ENCODE peak calls at places on chromosomes 11 and 22, in nine cellular contexts. One of them, this sample, is unnamed.

GRCh38 chr11:16843307-16843706 is 104.9 kb downstream of the C11orf58 start:
- DNase-seq in psoas muscle: no peak
- DNase-seq in IMR-90: no peak
- DNase-seq in uterus: no peak
- DNase-seq in H7: no peak
- DNase-seq in left ventricle myocardium inferior: no peak
- DNase-seq in GM12865: no peak
- DNase-seq in A549: peak; percentile 8
- DNase-seq in naive thymus-derived CD4-positive, alpha-beta T cell: no peak
- DNase-seq in this sample: no peak

GRCh38 chr11:6654281-6655019 is 1.2 kb downstream of the DCHS1 start:
- DNase-seq in uterus: no peak
- DNase-seq in naive thymus-derived CD4-positive, alpha-beta T cell: no peak
- DNase-seq in IMR-90: no peak
- DNase-seq in GM12865: no peak
- DNase-seq in H7: no peak
- DNase-seq in psoas muscle: no peak
- DNase-seq in left ventricle myocardium inferior: no peak
- DNase-seq in A549: no peak
- DNase-seq in this sample: no peak

GRCh38 chr11:99952816-99953215 is 734.3 kb upstream of the ARHGAP42 start:
- DNase-seq in IMR-90: no peak
- DNase-seq in naive thymus-derived CD4-positive, alpha-beta T cell: no peak
- DNase-seq in A549: peak; percentile 16
- DNase-seq in uterus: no peak
- DNase-seq in H7: no peak
- DNase-seq in psoas muscle: no peak
- DNase-seq in left ventricle myocardium inferior: no peak
- DNase-seq in GM12865: no peak
- DNase-seq in this sample: no peak

GRCh38 chr11:69360606-69361005 is 66.7 kb downstream of the MYEOV start:
- DNase-seq in IMR-90: no peak
- DNase-seq in psoas muscle: no peak
- DNase-seq in left ventricle myocardium inferior: no peak
- DNase-seq in uterus: no peak
- DNase-seq in naive thymus-derived CD4-positive, alpha-beta T cell: no peak
- DNase-seq in H7: no peak
- DNase-seq in GM12865: no peak
- DNase-seq in A549: no peak
- DNase-seq in this sample: no peak

GRCh38 chr22:45006101-45006872 is 3.5 kb downstream of the PHF21B start:
- DNase-seq in uterus: no peak
- DNase-seq in GM12865: no peak
- DNase-seq in IMR-90: no peak
- DNase-seq in naive thymus-derived CD4-positive, alpha-beta T cell: no peak
- DNase-seq in H7: peak; percentile 28
- DNase-seq in A549: no peak
- DNase-seq in psoas muscle: no peak
- DNase-seq in left ventricle myocardium inferior: no peak
- DNase-seq in this sample: no peak

GRCh38 chr11:74397531-74398243 is 546 bp downstream of the PGM2L1 start:
- DNase-seq in IMR-90: peak; percentile 30
- DNase-seq in naive thymus-derived CD4-positive, alpha-beta T cell: peak; percentile 27
- DNase-seq in GM12865: peak; percentile 13
- DNase-seq in A549: peak; percentile 72
- DNase-seq in left ventricle myocardium inferior: no peak
- DNase-seq in psoas muscle: no peak
- DNase-seq in uterus: no peak
- DNase-seq in H7: peak; percentile 59
- DNase-seq in this sample: peak; percentile 87

GRCh38 chr11:129610545-129610944 is 205.1 kb upstream of the TMEM45B start:
- DNase-seq in A549: no peak
- DNase-seq in psoas muscle: no peak
- DNase-seq in GM12865: no peak
- DNase-seq in IMR-90: no peak
- DNase-seq in H7: no peak
- DNase-seq in naive thymus-derived CD4-positive, alpha-beta T cell: no peak
- DNase-seq in uterus: no peak
- DNase-seq in left ventricle myocardium inferior: no peak
- DNase-seq in this sample: no peak

GRCh38 chr22:24486501-24486921 is 8.6 kb upstream of the UPB1 start:
- DNase-seq in H7: no peak
- DNase-seq in A549: no peak
- DNase-seq in naive thymus-derived CD4-positive, alpha-beta T cell: no peak
- DNase-seq in GM12865: peak; percentile 42
- DNase-seq in IMR-90: peak; percentile 82
- DNase-seq in psoas muscle: no peak
- DNase-seq in left ventricle myocardium inferior: no peak
- DNase-seq in uterus: no peak
- DNase-seq in this sample: no peak

GRCh38 chr11:43508511-43508918 is 149.8 kb downstream of the TTC17 start:
- DNase-seq in uterus: no peak
- DNase-seq in left ventricle myocardium inferior: no peak
- DNase-seq in IMR-90: peak; percentile 61
- DNase-seq in naive thymus-derived CD4-positive, alpha-beta T cell: no peak
- DNase-seq in H7: no peak
- DNase-seq in psoas muscle: no peak
- DNase-seq in GM12865: no peak
- DNase-seq in A549: peak; percentile 19
- DNase-seq in this sample: no peak

GRCh38 chr11:69956669-69957190 is 121.4 kb upstream of the ANO1 start:
- DNase-seq in left ventricle myocardium inferior: no peak
- DNase-seq in psoas muscle: no peak
- DNase-seq in IMR-90: no peak
- DNase-seq in uterus: no peak
- DNase-seq in H7: no peak
- DNase-seq in naive thymus-derived CD4-positive, alpha-beta T cell: no peak
- DNase-seq in GM12865: no peak
- DNase-seq in A549: no peak
- DNase-seq in this sample: no peak

GRCh38 chr22:29751139-29751538 is 15.7 kb downstream of the ZMAT5 start:
- DNase-seq in H7: no peak
- DNase-seq in IMR-90: peak; percentile 24
- DNase-seq in A549: no peak
- DNase-seq in naive thymus-derived CD4-positive, alpha-beta T cell: no peak
- DNase-seq in left ventricle myocardium inferior: no peak
- DNase-seq in psoas muscle: no peak
- DNase-seq in GM12865: no peak
- DNase-seq in uterus: no peak
- DNase-seq in this sample: peak; percentile 96

GRCh38 chr11:105070221-105070789 is 25.2 kb upstream of the CARD16 start:
- DNase-seq in H7: no peak
- DNase-seq in psoas muscle: no peak
- DNase-seq in A549: no peak
- DNase-seq in left ventricle myocardium inferior: no peak
- DNase-seq in GM12865: no peak
- DNase-seq in uterus: no peak
- DNase-seq in IMR-90: no peak
- DNase-seq in naive thymus-derived CD4-positive, alpha-beta T cell: no peak
- DNase-seq in this sample: no peak

GRCh38 chr11:73386026-73386425 is 9.8 kb downstream of the RELT start:
- DNase-seq in IMR-90: no peak
- DNase-seq in GM12865: peak; percentile 71
- DNase-seq in H7: no peak
- DNase-seq in psoas muscle: no peak
- DNase-seq in left ventricle myocardium inferior: peak; percentile 47
- DNase-seq in uterus: no peak
- DNase-seq in naive thymus-derived CD4-positive, alpha-beta T cell: no peak
- DNase-seq in A549: no peak
- DNase-seq in this sample: no peak
- H3K4me3 ChIP-seq in IMR-90: no peak overlapping the region
- H3K4me3 ChIP-seq in GM12865: peak overlapping the region; percentile 39
- H3K4me3 ChIP-seq in H7: no peak overlapping the region
- H3K4me3 ChIP-seq in psoas muscle: no peak overlapping the region
- H3K4me3 ChIP-seq in left ventricle myocardium inferior: no peak overlapping the region
- H3K4me3 ChIP-seq in uterus: no peak overlapping the region
- H3K4me3 ChIP-seq in naive thymus-derived CD4-positive, alpha-beta T cell: no peak overlapping the region
- H3K4me3 ChIP-seq in A549: no peak overlapping the region
- H3K4me3 ChIP-seq in this sample: no peak overlapping the region

GRCh38 chr11:46100670-46101069 is 20.6 kb downstream of the PHF21A start:
- DNase-seq in H7: no peak
- DNase-seq in A549: no peak
- DNase-seq in IMR-90: no peak
- DNase-seq in naive thymus-derived CD4-positive, alpha-beta T cell: no peak
- DNase-seq in uterus: no peak
- DNase-seq in GM12865: peak; percentile 73
- DNase-seq in psoas muscle: no peak
- DNase-seq in left ventricle myocardium inferior: no peak
- DNase-seq in this sample: peak; percentile 34

GRCh38 chr11:46105134-46105628 is 16.1 kb downstream of the PHF21A start:
- DNase-seq in left ventricle myocardium inferior: no peak
- DNase-seq in uterus: no peak
- DNase-seq in IMR-90: no peak
- DNase-seq in A549: no peak
- DNase-seq in naive thymus-derived CD4-positive, alpha-beta T cell: no peak
- DNase-seq in psoas muscle: no peak
- DNase-seq in H7: no peak
- DNase-seq in GM12865: no peak
- DNase-seq in this sample: no peak

GRCh38 chr11:46102843-46103242 is 18.4 kb downstream of the PHF21A start:
- DNase-seq in A549: no peak
- DNase-seq in uterus: no peak
- DNase-seq in naive thymus-derived CD4-positive, alpha-beta T cell: no peak
- DNase-seq in left ventricle myocardium inferior: no peak
- DNase-seq in GM12865: no peak
- DNase-seq in psoas muscle: no peak
- DNase-seq in H7: no peak
- DNase-seq in IMR-90: no peak
- DNase-seq in this sample: no peak

GRCh38 chr11:46105902-46106301 is 15.4 kb downstream of the PHF21A start:
- DNase-seq in A549: no peak
- DNase-seq in GM12865: no peak
- DNase-seq in naive thymus-derived CD4-positive, alpha-beta T cell: no peak
- DNase-seq in psoas muscle: no peak
- DNase-seq in H7: no peak
- DNase-seq in uterus: no peak
- DNase-seq in IMR-90: no peak
- DNase-seq in left ventricle myocardium inferior: no peak
- DNase-seq in this sample: no peak

GRCh38 chr11:46099973-46100335 is 21.3 kb downstream of the PHF21A start:
- DNase-seq in naive thymus-derived CD4-positive, alpha-beta T cell: no peak
- DNase-seq in left ventricle myocardium inferior: no peak
- DNase-seq in uterus: no peak
- DNase-seq in A549: no peak
- DNase-seq in IMR-90: peak; percentile 41
- DNase-seq in H7: no peak
- DNase-seq in psoas muscle: no peak
- DNase-seq in GM12865: peak; percentile 46
- DNase-seq in this sample: peak; percentile 17
- H3K4me3 ChIP-seq in naive thymus-derived CD4-positive, alpha-beta T cell: peak overlapping the region; percentile 39
- H3K4me3 ChIP-seq in left ventricle myocardium inferior: peak overlapping the region; percentile 42
- H3K4me3 ChIP-seq in uterus: peak overlapping the region; percentile 12
- H3K4me3 ChIP-seq in A549: no peak overlapping the region
- H3K4me3 ChIP-seq in IMR-90: peak overlapping the region; percentile 16
- H3K4me3 ChIP-seq in H7: no peak overlapping the region
- H3K4me3 ChIP-seq in psoas muscle: peak overlapping the region; percentile 37
- H3K4me3 ChIP-seq in GM12865: peak overlapping the region; percentile 45
- H3K4me3 ChIP-seq in this sample: no peak overlapping the region

DNA sequence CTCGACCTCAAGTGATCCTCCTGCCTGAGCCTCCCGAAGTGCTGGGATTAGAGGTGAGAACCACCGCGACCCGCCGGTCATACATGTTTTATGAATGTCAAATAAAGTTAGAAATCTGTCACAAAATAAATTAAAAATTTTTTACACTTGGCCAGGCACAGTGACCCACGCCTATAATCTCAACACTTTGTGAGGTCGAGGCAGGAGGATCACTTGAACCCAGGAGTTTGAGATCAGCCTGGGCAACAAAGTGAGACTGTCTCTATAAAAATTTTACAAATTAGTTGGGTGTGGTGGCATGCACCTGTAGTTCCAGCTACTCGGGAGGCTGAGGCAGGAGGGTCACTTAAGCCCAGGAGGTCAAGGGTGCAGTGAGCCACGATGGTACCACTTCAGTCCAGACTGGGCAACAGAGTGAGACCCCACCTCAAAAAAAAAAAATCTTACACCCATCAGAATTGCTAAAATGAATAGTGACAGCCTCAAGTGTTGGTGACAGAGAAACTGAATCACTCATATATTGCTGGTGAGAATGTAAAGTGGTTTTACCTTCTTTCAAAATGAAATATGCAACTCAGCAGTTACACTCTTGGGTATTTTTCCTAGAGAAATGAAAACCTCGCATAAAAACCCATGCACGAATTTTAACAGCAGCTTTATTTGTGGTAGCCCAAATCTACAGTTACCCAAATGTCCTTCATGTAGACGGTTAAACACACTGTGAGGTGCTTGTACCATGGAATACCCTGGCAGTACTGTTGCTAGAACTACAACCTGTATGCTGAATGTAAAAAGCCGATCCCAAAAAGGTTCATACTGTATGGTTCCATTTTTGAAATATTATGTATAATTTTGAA is 55.4 kb downstream of the MED15 start:
- DNase-seq in left ventricle myocardium inferior: no peak
- DNase-seq in A549: no peak
- DNase-seq in uterus: no peak
- DNase-seq in psoas muscle: peak; percentile 19
- DNase-seq in GM12865: no peak
- DNase-seq in H7: no peak
- DNase-seq in IMR-90: no peak
- DNase-seq in naive thymus-derived CD4-positive, alpha-beta T cell: no peak
- DNase-seq in this sample: no peak
- H3K4me3 ChIP-seq in left ventricle myocardium inferior: no peak overlapping the region
- H3K4me3 ChIP-seq in A549: no peak overlapping the region
- H3K4me3 ChIP-seq in uterus: no peak overlapping the region
- H3K4me3 ChIP-seq in psoas muscle: no peak overlapping the region
- H3K4me3 ChIP-seq in GM12865: no peak overlapping the region
- H3K4me3 ChIP-seq in H7: no peak overlapping the region
- H3K4me3 ChIP-seq in IMR-90: no peak overlapping the region
- H3K4me3 ChIP-seq in naive thymus-derived CD4-positive, alpha-beta T cell: no peak overlapping the region
- H3K4me3 ChIP-seq in this sample: no peak overlapping the region

GRCh38 chr11:117735350-117735977 is 61.6 kb downstream of the DSCAML1 start:
- DNase-seq in uterus: no peak
- DNase-seq in GM12865: no peak
- DNase-seq in H7: no peak
- DNase-seq in IMR-90: no peak
- DNase-seq in naive thymus-derived CD4-positive, alpha-beta T cell: no peak
- DNase-seq in psoas muscle: no peak
- DNase-seq in left ventricle myocardium inferior: no peak
- DNase-seq in A549: no peak
- DNase-seq in this sample: no peak

GRCh38 chr11:117734596-117734995 is 62.4 kb downstream of the DSCAML1 start:
- DNase-seq in H7: no peak
- DNase-seq in GM12865: no peak
- DNase-seq in left ventricle myocardium inferior: no peak
- DNase-seq in A549: no peak
- DNase-seq in psoas muscle: no peak
- DNase-seq in naive thymus-derived CD4-positive, alpha-beta T cell: no peak
- DNase-seq in IMR-90: no peak
- DNase-seq in uterus: no peak
- DNase-seq in this sample: peak; percentile 16

GRCh38 chr11:117731689-117732290 is 65.2 kb downstream of the DSCAML1 start:
- DNase-seq in IMR-90: no peak
- DNase-seq in A549: no peak
- DNase-seq in uterus: no peak
- DNase-seq in GM12865: no peak
- DNase-seq in left ventricle myocardium inferior: no peak
- DNase-seq in psoas muscle: no peak
- DNase-seq in H7: peak; percentile 60
- DNase-seq in naive thymus-derived CD4-positive, alpha-beta T cell: no peak
- DNase-seq in this sample: no peak

GRCh38 chr11:117733311-117733710 is 63.7 kb downstream of the DSCAML1 start:
- DNase-seq in left ventricle myocardium inferior: no peak
- DNase-seq in GM12865: peak; percentile 4
- DNase-seq in H7: no peak
- DNase-seq in psoas muscle: no peak
- DNase-seq in IMR-90: no peak
- DNase-seq in uterus: no peak
- DNase-seq in naive thymus-derived CD4-positive, alpha-beta T cell: no peak
- DNase-seq in A549: no peak
- DNase-seq in this sample: no peak

GRCh38 chr11:117730256-117730800 is 66.7 kb downstream of the DSCAML1 start:
- DNase-seq in IMR-90: no peak
- DNase-seq in GM12865: no peak
- DNase-seq in H7: no peak
- DNase-seq in A549: no peak
- DNase-seq in psoas muscle: no peak
- DNase-seq in naive thymus-derived CD4-positive, alpha-beta T cell: no peak
- DNase-seq in left ventricle myocardium inferior: no peak
- DNase-seq in uterus: no peak
- DNase-seq in this sample: no peak
- H3K4me3 ChIP-seq in IMR-90: no peak overlapping the region
- H3K4me3 ChIP-seq in GM12865: no peak overlapping the region
- H3K4me3 ChIP-seq in H7: no peak overlapping the region
- H3K4me3 ChIP-seq in A549: no peak overlapping the region
- H3K4me3 ChIP-seq in psoas muscle: no peak overlapping the region
- H3K4me3 ChIP-seq in naive thymus-derived CD4-positive, alpha-beta T cell: no peak overlapping the region
- H3K4me3 ChIP-seq in left ventricle myocardium inferior: no peak overlapping the region
- H3K4me3 ChIP-seq in uterus: no peak overlapping the region
- H3K4me3 ChIP-seq in this sample: no peak overlapping the region

This sample was measured in Jurkat, Clone E6-1.